ENCODE peak calls at places on chromosome 18, in six cellular contexts. U, V, C, H, T and N are unnamed samples.

GRCh38 chr18:76922107-76922506 is 99.8 kb downstream of the ZNF236 start:
- DNase-seq in U (no peak), V (peak), C (peak), H (no peak), T (peak), N (peak)

GRCh38 chr18:58687871-58688308 is 16.6 kb downstream of the MALT1 start:
- DNase-seq in U (no peak), V (no peak), C (no peak), H (no peak), T (no peak), N (no peak)

GRCh38 chr18:47050468-47050867 is 15.0 kb upstream of the ELOA2 start:
- DNase-seq in U (peak), V (no peak), C (peak), H (peak), T (peak), N (peak)

GRCh38 chr18:45103319-45104070 is 422.8 kb downstream of the SETBP1 start:
- DNase-seq in U (no peak), V (no peak), C (no peak), H (no peak), T (no peak), N (no peak)

GRCh38 chr18:22846088-22846683 is 86.9 kb upstream of the RBBP8 start:
- DNase-seq in U (no peak), V (no peak), C (peak), H (no peak), T (peak), N (peak)

GRCh38 chr18:58779514-58779913 is 85.2 kb upstream of the ZNF532 start:
- DNase-seq in U (no peak), V (no peak), C (no peak), H (no peak), T (no peak), N (no peak)

GRCh38 chr18:43485565-43485964 is 208.3 kb upstream of the SYT4 start:
- DNase-seq in U (no peak), V (no peak), C (no peak), H (no peak), T (no peak), N (no peak)

GRCh38 chr18:58128286-58129018 is 84.4 kb downstream of the NEDD4L start:
- DNase-seq in U (no peak), V (no peak), C (peak), H (no peak), T (no peak), N (no peak)

GRCh38 chr18:79481041-79481790 is 85.5 kb downstream of the NFATC1 start:
- DNase-seq in U (no peak), V (no peak), C (no peak), H (no peak), T (no peak), N (no peak)

GRCh38 chr18:79609841-79610281 is 69.7 kb upstream of the CTDP1 start:
- DNase-seq in U (no peak), V (no peak), C (no peak), H (no peak), T (no peak), N (no peak)

GRCh38 chr18:67966224-67966623 is 449.7 kb upstream of the DSEL start:
- DNase-seq in U (no peak), V (no peak), C (no peak), H (no peak), T (no peak), N (no peak)

GRCh38 chr18:50451100-50451842 is 76.4 kb downstream of the SKA1 start:
- DNase-seq in U (no peak), V (no peak), C (no peak), H (no peak), T (no peak), N (no peak)

GRCh38 chr18:12347895-12348294 is 29.1 kb downstream of the AFG3L2 start:
- DNase-seq in U (no peak), V (no peak), C (no peak), H (no peak), T (no peak), N (no peak)

GRCh38 chr18:65527879-65528633 is 222.8 kb upstream of the CDH7 start:
- DNase-seq in U (no peak), V (no peak), C (no peak), H (no peak), T (no peak), N (no peak)
- H3K4me3 ChIP-seq in U (no peak), V (no peak), C (no peak), H (no peak), T (no peak), N (no peak)

GRCh38 chr18:75455249-75456183 is 28.0 kb upstream of the SMIM21 start:
- DNase-seq in U (no peak), V (no peak), C (peak), H (no peak), T (peak), N (peak)

GRCh38 chr18:75454022-75454795 is 26.7 kb upstream of the SMIM21 start:
- DNase-seq in U (no peak), V (no peak), C (peak), H (no peak), T (no peak), N (no peak)

DNA sequence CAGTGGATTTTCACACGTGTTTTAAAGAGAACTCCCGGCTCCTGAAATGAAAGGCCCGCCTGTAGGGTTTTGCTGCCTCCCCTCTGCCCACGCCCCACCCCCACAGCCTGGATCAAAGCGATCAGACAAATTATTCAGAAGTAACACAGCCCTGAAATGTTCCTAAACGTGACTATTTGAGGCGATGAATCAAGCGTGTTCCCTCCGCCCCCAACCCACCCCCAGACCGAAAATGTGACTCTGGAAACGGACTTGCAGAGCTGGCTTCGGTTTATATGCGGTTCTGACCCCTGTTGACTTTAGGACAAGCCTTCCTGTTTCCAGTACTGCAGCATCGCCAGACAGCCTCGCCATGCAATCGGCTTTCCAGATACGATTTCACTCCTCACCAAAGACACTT is 28.8 kb upstream of the SMIM21 start:
- DNase-seq in U (no peak), V (no peak), C (no peak), H (no peak), T (no peak), N (no peak)
- H3K4me3 ChIP-seq in U (no peak), V (peak), C (no peak), H (peak), T (peak), N (no peak)

DNA sequence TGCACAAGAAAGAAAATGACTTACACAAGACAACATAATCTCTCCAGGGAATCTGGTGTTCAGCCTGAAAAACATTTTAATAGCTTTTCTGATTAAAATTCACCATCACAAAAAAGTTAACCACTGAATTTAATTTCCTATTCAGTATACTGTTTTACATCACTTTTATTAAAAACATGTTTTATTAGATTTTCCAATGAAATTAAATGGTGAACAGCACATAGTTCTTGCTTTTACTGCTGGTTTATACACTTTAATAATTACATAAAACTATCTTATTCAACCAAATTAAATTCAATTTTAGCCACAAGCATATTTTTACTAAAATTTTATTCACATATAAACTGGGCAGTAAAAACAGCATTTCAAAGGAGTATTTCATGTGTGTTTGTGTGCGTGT is 138.3 kb downstream of the NOL4 start:
- DNase-seq in U (no peak), V (no peak), C (no peak), H (no peak), T (no peak), N (no peak)
- H3K4me3 ChIP-seq in U (no peak), V (no peak), C (no peak), H (no peak), T (no peak), N (no peak)

GRCh38 chr18:3596324-3597158 is 146.6 kb downstream of the TGIF1 start:
- DNase-seq in U (peak), V (peak), C (peak), H (no peak), T (peak), N (no peak)
- H3K4me3 ChIP-seq in U (peak), V (peak), C (no peak), H (no peak), T (peak), N (peak)

GRCh38 chr18:21456428-21457178 is 143.9 kb downstream of the ESCO1 start:
- DNase-seq in U (no peak), V (no peak), C (no peak), H (no peak), T (no peak), N (no peak)

GRCh38 chr18:21457179-21457535 is 143.3 kb downstream of the ESCO1 start:
- DNase-seq in U (no peak), V (no peak), C (peak), H (no peak), T (peak), N (peak)

GRCh38 chr18:21458788-21459187 is 141.7 kb downstream of the ESCO1 start:
- DNase-seq in U (no peak), V (no peak), C (no peak), H (no peak), T (no peak), N (no peak)

GRCh38 chr18:21459706-21460286 is 140.7 kb downstream of the ESCO1 start:
- DNase-seq in U (no peak), V (no peak), C (no peak), H (no peak), T (no peak), N (no peak)

GRCh38 chr18:21458322-21458721 is 142.2 kb downstream of the ESCO1 start:
- DNase-seq in U (no peak), V (no peak), C (no peak), H (no peak), T (no peak), N (no peak)
- H3K4me3 ChIP-seq in U (no peak), V (no peak), C (no peak), H (no peak), T (no peak), N (no peak)

GRCh38 chr18:8703781-8704301 is 1.5 kb upstream of the MTCL1 start:
- DNase-seq in U (no peak), V (no peak), C (no peak), H (no peak), T (no peak), N (no peak)
- H3K4me3 ChIP-seq in U (peak), V (no peak), C (no peak), H (no peak), T (no peak), N (peak)

GRCh38 chr18:36481201-36481657 is 183.7 kb downstream of the FHOD3 start:
- DNase-seq in U (no peak), V (no peak), C (no peak), H (no peak), T (peak), N (peak)
- H3K4me3 ChIP-seq in U (no peak), V (no peak), C (no peak), H (no peak), T (no peak), N (no peak)